ENCODE peak calls at places on chromosomes 2 and 18, in four cellular contexts. N, R, D and J are unnamed samples.

GRCh38 chr18:63427566-63427965 is 5.3 kb upstream of the VPS4B start:
- DNase-seq in N (peak), D (peak), R (no peak), J (no peak)

GRCh38 chr2:58182527-58182926 is 58.6 kb downstream of the FANCL start:
- DNase-seq in N (no peak), R (no peak), D (peak), J (no peak)

GRCh38 chr2:44772670-44773378 is 168.7 kb upstream of the SIX3 start:
- DNase-seq in N (no peak), D (no peak), R (no peak), J (no peak)

GRCh38 chr2:76170856-76171255 is 460.1 kb upstream of the GCFC2 start:
- DNase-seq in D (no peak), N (no peak), R (no peak), J (no peak)

GRCh38 chr2:189327879-189328351 is 113.4 kb upstream of the WDR75 start:
- DNase-seq in R (peak), D (no peak), N (no peak), J (no peak)

GRCh38 chr2:54899576-54900200 is 150.6 kb downstream of the RTN4 start:
- DNase-seq in R (peak), D (peak), N (peak), J (peak)

GRCh38 chr2:198975779-198976178 is 482.0 kb downstream of the SATB2 start:
- DNase-seq in R (no peak), N (no peak), D (no peak), J (no peak)

GRCh38 chr18:21682276-21683051 is 22.1 kb downstream of the ABHD3 start:
- DNase-seq in D (peak), R (peak), N (no peak), J (peak)

GRCh38 chr2:99710720-99711612 is 221.1 kb upstream of the REV1 start:
- DNase-seq in N (no peak), R (no peak), D (no peak), J (no peak)

GRCh38 chr2:157393350-157393749 is 50.5 kb downstream of the CYTIP start:
- DNase-seq in N (no peak), R (no peak), D (no peak), J (no peak)

GRCh38 chr2:89837962-89838625 is 1146.6 kb downstream of the RPIA start:
- DNase-seq in D (peak), N (no peak), R (no peak), J (no peak)

GRCh38 chr2:77566582-77566981 is 44.4 kb upstream of the LRRTM4 start:
- DNase-seq in D (no peak), R (no peak), N (no peak), J (no peak)

GRCh38 chr2:11347403-11347965 is 3.0 kb upstream of the ROCK2 start:
- DNase-seq in N (no peak), D (peak), R (no peak), J (no peak)

GRCh38 chr2:118650327-118650726 is 197.1 kb downstream of the EN1 start:
- DNase-seq in R (no peak), N (no peak), D (no peak), J (no peak)

GRCh38 chr2:191180712-191181111 is 29.9 kb upstream of the STAT4 start:
- DNase-seq in D (peak), R (no peak), N (no peak), J (no peak)

GRCh38 chr2:207330912-207331311 is 165.2 kb upstream of the KLF7 start:
- DNase-seq in N (peak), R (peak), D (peak), J (peak)

GRCh38 chr2:196233033-196233807 is 61.8 kb upstream of the STK17B start:
- DNase-seq in N (peak), R (peak), D (peak), J (peak)

GRCh38 chr18:10928971-10929373 is 220.4 kb downstream of the PIEZO2 start:
- DNase-seq in R (peak), N (no peak), D (no peak), J (peak)

GRCh38 chr18:28189400-28190239 is 12.7 kb upstream of the CDH2 start:
- DNase-seq in N (peak), R (no peak), D (peak), J (peak)

GRCh38 chr2:2826209-2826551 is 495.1 kb upstream of the MYT1L start:
- DNase-seq in R (no peak), N (no peak), D (no peak), J (no peak)

GRCh38 chr18:3402962-3403585 is 46.9 kb upstream of the TGIF1 start:
- DNase-seq in D (peak), N (no peak), R (no peak), J (no peak)

GRCh38 chr2:143161982-143162837 is 33.0 kb downstream of the ARHGAP15 start:
- DNase-seq in R (no peak), N (peak), D (peak), J (peak)

GRCh38 chr2:44674473-44675299 is 266.8 kb upstream of the SIX3 start:
- DNase-seq in R (no peak), D (no peak), N (no peak), J (no peak)

GRCh38 chr2:32865399-32866068 is 81.2 kb upstream of the LTBP1 start:
- DNase-seq in N (peak), D (peak), R (peak), J (peak)

GRCh38 chr2:219991116-219991515 is 363.7 kb downstream of the SLC4A3 start:
- DNase-seq in R (no peak), D (no peak), N (no peak), J (no peak)

GRCh38 chr2:148963461-148963860 is 75.0 kb upstream of the LYPD6B start:
- DNase-seq in D (no peak), N (no peak), R (no peak), J (no peak)

GRCh38 chr2:102142829-102143449 is 393 bp downstream of the IL1R1 start:
- DNase-seq in N (no peak), D (peak), R (no peak), J (no peak)

GRCh38 chr18:3704556-3705162 is 254.7 kb downstream of the TGIF1 start:
- DNase-seq in D (no peak), R (no peak), N (no peak), J (no peak)

GRCh38 chr2:100628506-100628905 is 65.7 kb downstream of the PDCL3 start:
- DNase-seq in N (no peak), D (no peak), R (no peak), J (no peak)

GRCh38 chr2:61632276-61633169 is 94.4 kb upstream of the XPO1 start:
- DNase-seq in R (no peak), N (no peak), D (peak), J (no peak)

GRCh38 chr18:8871484-8871883 is 166.1 kb downstream of the MTCL1 start:
- DNase-seq in R (no peak), N (no peak), D (peak), J (no peak)

GRCh38 chr2:200081221-200081620 is 125.8 kb downstream of the MAIP1 start:
- DNase-seq in N (no peak), D (no peak), R (no peak), J (no peak)

GRCh38 chr2:149787206-149787605 is 199.6 kb upstream of the MMADHC start:
- DNase-seq in N (no peak), R (no peak), D (peak), J (no peak)

GRCh38 chr2:217937446-217937845 is 65.3 kb downstream of the TNS1 start:
- DNase-seq in R (no peak), N (no peak), D (no peak), J (no peak)

GRCh38 chr2:44324971-44325426 is 36.3 kb downstream of the PREPL start:
- DNase-seq in D (no peak), R (peak), N (no peak), J (peak)

GRCh38 chr2:164522561-164522981 is 98.7 kb downstream of the GRB14 start:
- DNase-seq in R (no peak), D (peak), N (no peak), J (no peak)

GRCh38 chr2:37842732-37843353 is 82.2 kb upstream of the RMDN2 start:
- DNase-seq in R (no peak), N (no peak), D (no peak), J (no peak)
- H3K4me3 ChIP-seq in R (no peak), N (no peak), D (no peak), J (no peak)

GRCh38 chr2:21627938-21628337 is 504.2 kb downstream of the TDRD15 start:
- DNase-seq in D (no peak), N (no peak), R (no peak), J (no peak)
- TF ChIP-seq CTCF in D (no peak), N (no peak), R (no peak), J (no peak)

GRCh38 chr18:48790869-48791635 is 159.7 kb downstream of the SMAD7 start:
- DNase-seq in R (no peak), N (no peak), D (no peak), J (no peak)

GRCh38 chr18:48790226-48790863 is 160.4 kb downstream of the SMAD7 start:
- DNase-seq in R (no peak), D (no peak), N (peak), J (no peak)

GRCh38 chr18:48792611-48793368 is 158.0 kb downstream of the SMAD7 start:
- DNase-seq in D (no peak), R (no peak), N (no peak), J (no peak)

GRCh38 chr18:48792141-48792540 is 158.6 kb downstream of the SMAD7 start:
- DNase-seq in R (no peak), N (no peak), D (no peak), J (no peak)

DNA sequence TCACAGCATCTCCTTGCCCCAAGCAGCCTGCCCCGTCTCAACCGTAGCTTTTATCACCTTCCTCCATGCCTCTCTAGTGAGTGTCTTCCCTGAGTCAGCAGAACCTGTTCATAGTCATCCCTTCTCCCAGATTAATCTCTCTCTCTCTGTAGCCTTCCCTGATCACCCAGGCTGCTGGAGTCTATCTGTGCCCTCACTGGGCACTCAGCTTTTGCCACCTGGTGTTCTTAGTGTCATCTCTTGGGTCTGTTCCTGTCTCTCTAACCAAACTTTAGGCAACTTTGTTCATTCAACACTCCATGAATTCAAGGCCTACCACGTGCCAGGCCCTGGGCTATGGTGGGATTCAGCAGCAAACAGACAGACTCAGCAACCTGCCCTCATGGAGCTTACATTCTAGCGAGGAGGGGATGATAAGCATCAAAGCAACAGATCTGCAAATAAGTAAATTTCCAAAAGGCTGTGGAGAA is 159.1 kb downstream of the SMAD7 start:
- DNase-seq in D (peak), N (no peak), R (no peak), J (no peak)
- H3K4me3 ChIP-seq in D (no peak), N (no peak), R (no peak), J (no peak)

GRCh38 chr2:63159262-63159661 is 108.6 kb downstream of the OTX1 start:
- DNase-seq in R (no peak), N (no peak), D (no peak), J (no peak)

GRCh38 chr2:63163231-63163845 is 112.7 kb downstream of the OTX1 start:
- DNase-seq in R (no peak), D (no peak), N (no peak), J (no peak)
- TF ChIP-seq CTCF in R (no peak), D (no peak), N (no peak), J (no peak)

GRCh38 chr2:19356545-19357382 is 1.7 kb downstream of the OSR1 start:
- DNase-seq in R (no peak), D (peak), N (no peak), J (no peak)
- H3K4me3 ChIP-seq in R (peak), D (peak), N (no peak), J (peak)

GRCh38 chr2:151193576-151193975 is 68.1 kb downstream of the RBM43 start:
- DNase-seq in D (no peak), N (no peak), R (no peak), J (no peak)
- TF ChIP-seq CTCF in D (no peak), N (peak), R (no peak), J (no peak)

GRCh38 chr2:237859533-237860272 is at the start of gene RAMP1:
- DNase-seq in D (peak), R (no peak), N (no peak), J (no peak)
- H3K4me3 ChIP-seq in D (peak), R (peak), N (peak), J (peak)

GRCh38 chr2:120238728-120239487 is 13.7 kb upstream of the RALB start:
- DNase-seq in R (no peak), D (peak), N (peak), J (no peak)
- TF ChIP-seq CTCF in R (no peak), D (no peak), N (no peak), J (no peak)

GRCh38 chr2:26172866-26173595 is at the start of gene GAREM2:
- DNase-seq in R (no peak), D (no peak), N (no peak), J (no peak)
- H3K4me3 ChIP-seq in R (peak), D (peak), N (peak), J (peak)

GRCh38 chr18:52341617-52342381 is 1.8 kb downstream of the DCC start:
- DNase-seq in D (peak), R (no peak), N (no peak), J (no peak)

GRCh38 chr18:52340466-52341378 is 725 bp downstream of the DCC start:
- DNase-seq in D (no peak), R (no peak), N (no peak), J (no peak)

GRCh38 chr18:52337286-52337685 is 2.7 kb upstream of the DCC start:
- DNase-seq in R (no peak), N (no peak), D (peak), J (peak)

GRCh38 chr18:52343138-52343537 is 3.1 kb downstream of the DCC start:
- DNase-seq in R (no peak), N (no peak), D (no peak), J (no peak)

DNA sequence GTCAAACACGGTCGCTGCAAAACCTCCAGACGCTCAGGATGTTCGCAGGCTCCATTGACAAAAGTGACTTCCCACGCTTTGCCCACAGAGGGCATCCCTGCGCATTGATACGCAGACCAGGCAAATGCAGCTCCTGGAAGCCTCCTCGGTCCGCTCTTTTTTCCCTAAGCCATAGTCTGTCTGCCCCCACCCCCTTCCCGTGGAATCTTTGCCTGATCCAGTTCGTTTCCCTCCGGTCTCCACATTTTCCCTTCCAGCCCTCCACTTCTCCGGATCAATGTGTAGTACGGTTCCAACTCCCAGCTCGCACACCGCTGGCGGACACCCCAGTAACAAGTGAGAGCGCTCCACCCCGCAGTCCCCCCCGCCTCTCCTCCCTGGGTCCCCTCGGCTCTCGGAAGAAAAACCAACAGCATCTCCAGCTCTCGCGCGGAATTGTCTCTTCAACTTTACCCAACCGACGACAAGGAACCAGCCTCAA is at the start of gene DCC:
- DNase-seq in D (peak), R (no peak), N (no peak), J (peak)
- TF ChIP-seq CTCF in D (peak), R (no peak), N (no peak), J (peak)